ENCODE peak calls at places on chromosomes 6 and 20, in five cellular contexts. One of them, this sample, is unnamed.

GRCh38 chr6:69866351-69867074 is at the start of gene COL19A1:
- DNase-seq in HepG2: no peak
- DNase-seq in IMR-90: no peak
- DNase-seq in A549: no peak
- DNase-seq in H1: no peak
- DNase-seq in this sample: peak; percentile 34

GRCh38 chr20:64239449-64240242 is 15.9 kb upstream of the PCMTD2 start:
- DNase-seq in A549: no peak
- DNase-seq in HepG2: no peak
- DNase-seq in H1: no peak
- DNase-seq in IMR-90: no peak
- DNase-seq in this sample: no peak

GRCh38 chr20:59647271-59647670 is 42.9 kb downstream of the PHACTR3 start:
- DNase-seq in IMR-90: no peak
- DNase-seq in HepG2: no peak
- DNase-seq in H1: no peak
- DNase-seq in A549: no peak
- DNase-seq in this sample: no peak

GRCh38 chr20:62758226-62758912 is 37.9 kb upstream of the MRGBP start:
- DNase-seq in IMR-90: no peak
- DNase-seq in H1: no peak
- DNase-seq in A549: no peak
- DNase-seq in HepG2: no peak
- DNase-seq in this sample: no peak

GRCh38 chr20:59149678-59150504 is 13.7 kb upstream of the ZNF831 start:
- DNase-seq in HepG2: no peak
- DNase-seq in IMR-90: no peak
- DNase-seq in H1: no peak
- DNase-seq in A549: no peak
- DNase-seq in this sample: no peak

GRCh38 chr20:878511-879307 is 37.4 kb downstream of the ANGPT4 start:
- DNase-seq in HepG2: no peak
- DNase-seq in H1: no peak
- DNase-seq in IMR-90: peak; percentile 20
- DNase-seq in A549: peak; percentile 35
- DNase-seq in this sample: no peak

GRCh38 chr6:75109757-75110156 is 96.1 kb downstream of the COL12A1 start:
- DNase-seq in IMR-90: peak; percentile 56
- DNase-seq in A549: no peak
- DNase-seq in H1: no peak
- DNase-seq in HepG2: no peak
- DNase-seq in this sample: no peak

GRCh38 chr20:37342231-37343177 is 3.4 kb upstream of the SRC start:
- DNase-seq in IMR-90: no peak
- DNase-seq in HepG2: peak; percentile 82
- DNase-seq in H1: no peak
- DNase-seq in A549: peak; percentile 48
- DNase-seq in this sample: no peak

GRCh38 chr6:150006961-150007464 is 18.3 kb downstream of the RAET1L start:
- DNase-seq in A549: no peak
- DNase-seq in IMR-90: peak; percentile 13
- DNase-seq in HepG2: no peak
- DNase-seq in H1: no peak
- DNase-seq in this sample: peak; percentile 61

GRCh38 chr6:23728707-23729106 is 397.3 kb upstream of the NRSN1 start:
- DNase-seq in A549: no peak
- DNase-seq in IMR-90: no peak
- DNase-seq in H1: no peak
- DNase-seq in HepG2: no peak
- DNase-seq in this sample: no peak

GRCh38 chr6:155273438-155273837 is 9.6 kb downstream of the CLDN20 start:
- DNase-seq in A549: no peak
- DNase-seq in HepG2: no peak
- DNase-seq in IMR-90: peak; percentile 93
- DNase-seq in H1: no peak
- DNase-seq in this sample: peak; percentile 65

GRCh38 chr20:37519508-37520416 is 1.3 kb upstream of the NNAT start:
- DNase-seq in H1: no peak
- DNase-seq in A549: no peak
- DNase-seq in HepG2: peak; percentile 70
- DNase-seq in IMR-90: no peak
- DNase-seq in this sample: peak; percentile 68

GRCh38 chr20:1646975-1647431 is 10.6 kb downstream of the SIRPG start:
- DNase-seq in IMR-90: no peak
- DNase-seq in A549: no peak
- DNase-seq in HepG2: no peak
- DNase-seq in H1: no peak
- DNase-seq in this sample: no peak

GRCh38 chr6:27862396-27863061 is 49.7 kb downstream of the OR2B2 start:
- DNase-seq in H1: no peak
- DNase-seq in HepG2: peak; percentile 65
- DNase-seq in A549: no peak
- DNase-seq in IMR-90: peak; percentile 33
- DNase-seq in this sample: no peak

GRCh38 chr6:2188397-2188796 is 57.0 kb downstream of the GMDS start:
- DNase-seq in H1: no peak
- DNase-seq in IMR-90: no peak
- DNase-seq in HepG2: no peak
- DNase-seq in A549: no peak
- DNase-seq in this sample: no peak

GRCh38 chr6:32968770-32969684 is 633 bp downstream of the BRD2 start:
- DNase-seq in H1: peak; percentile 90
- DNase-seq in IMR-90: peak; percentile 77
- DNase-seq in HepG2: peak; percentile 95
- DNase-seq in A549: peak; percentile 55
- DNase-seq in this sample: peak; percentile 86

GRCh38 chr20:11373391-11373790 is 544.3 kb upstream of the BTBD3 start:
- DNase-seq in H1: no peak
- DNase-seq in A549: no peak
- DNase-seq in IMR-90: no peak
- DNase-seq in HepG2: no peak
- DNase-seq in this sample: no peak

GRCh38 chr20:50328996-50329898 is 138.6 kb downstream of the CEBPB start:
- DNase-seq in A549: no peak
- DNase-seq in HepG2: peak; percentile 71
- DNase-seq in IMR-90: no peak
- DNase-seq in H1: no peak
- DNase-seq in this sample: no peak

DNA sequence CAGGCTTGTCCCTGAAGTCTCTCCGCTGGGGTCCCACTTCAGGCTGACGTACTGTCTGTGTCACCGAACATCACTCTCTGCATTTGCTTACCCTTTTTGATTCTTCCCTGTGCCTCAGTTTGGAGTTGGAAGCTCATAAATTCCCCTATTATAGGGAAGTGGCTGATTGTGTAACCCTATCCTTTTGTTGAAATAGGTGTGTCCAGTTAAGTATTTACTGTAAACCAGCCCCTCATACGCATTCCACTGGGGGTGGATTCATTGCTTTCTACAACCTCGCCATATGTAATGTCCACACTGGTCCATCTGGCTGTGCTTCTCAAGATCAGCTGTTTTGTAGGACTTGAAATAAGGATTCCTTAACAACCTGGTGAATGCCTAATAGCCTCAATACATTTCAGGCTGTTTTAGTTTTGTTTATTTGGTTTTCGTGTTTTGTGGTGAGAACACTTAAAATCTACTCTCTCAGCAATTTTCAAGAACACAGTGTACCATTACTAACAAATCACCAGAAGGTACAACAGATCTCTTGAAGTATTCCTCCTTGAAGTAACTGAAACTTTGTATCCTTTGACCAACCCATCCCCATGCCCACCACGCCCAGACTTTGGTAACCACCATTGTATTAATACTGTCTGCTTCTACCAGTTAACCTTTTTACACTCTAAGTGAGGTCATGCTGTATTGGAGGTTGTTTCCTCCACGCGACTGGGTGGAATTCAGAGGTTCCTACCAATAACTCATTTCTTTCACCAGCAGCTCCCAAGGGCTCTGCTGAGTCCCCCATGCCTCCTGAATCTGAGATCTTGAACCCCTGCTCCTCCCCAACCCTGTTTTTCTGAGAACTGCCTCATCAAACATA is 5.9 kb upstream of the TRIM40 start:
- DNase-seq in HepG2: no peak
- DNase-seq in A549: no peak
- DNase-seq in IMR-90: no peak
- DNase-seq in H1: no peak
- DNase-seq in this sample: no peak
- TF ChIP-seq RAD21 in HepG2: no peak
- TF ChIP-seq RAD21 in A549: no peak
- TF ChIP-seq RAD21 in IMR-90: no peak
- TF ChIP-seq RAD21 in H1: no peak
- TF ChIP-seq RAD21 in this sample: no peak

GRCh38 chr20:46985241-46985640 is 90.6 kb downstream of the EYA2 start:
- DNase-seq in H1: no peak
- DNase-seq in HepG2: no peak
- DNase-seq in A549: no peak
- DNase-seq in IMR-90: peak; percentile 9
- DNase-seq in this sample: no peak
- TF ChIP-seq RAD21 in H1: no peak
- TF ChIP-seq RAD21 in HepG2: no peak
- TF ChIP-seq RAD21 in A549: no peak
- TF ChIP-seq RAD21 in IMR-90: no peak
- TF ChIP-seq RAD21 in this sample: no peak

GRCh38 chr6:44539701-44540100 is 152.2 kb downstream of the CDC5L start:
- DNase-seq in IMR-90: no peak
- DNase-seq in HepG2: no peak
- DNase-seq in H1: no peak
- DNase-seq in A549: no peak
- DNase-seq in this sample: no peak
- TF ChIP-seq RAD21 in IMR-90: no peak
- TF ChIP-seq RAD21 in HepG2: no peak
- TF ChIP-seq RAD21 in H1: no peak
- TF ChIP-seq RAD21 in A549: no peak
- TF ChIP-seq RAD21 in this sample: no peak

DNA sequence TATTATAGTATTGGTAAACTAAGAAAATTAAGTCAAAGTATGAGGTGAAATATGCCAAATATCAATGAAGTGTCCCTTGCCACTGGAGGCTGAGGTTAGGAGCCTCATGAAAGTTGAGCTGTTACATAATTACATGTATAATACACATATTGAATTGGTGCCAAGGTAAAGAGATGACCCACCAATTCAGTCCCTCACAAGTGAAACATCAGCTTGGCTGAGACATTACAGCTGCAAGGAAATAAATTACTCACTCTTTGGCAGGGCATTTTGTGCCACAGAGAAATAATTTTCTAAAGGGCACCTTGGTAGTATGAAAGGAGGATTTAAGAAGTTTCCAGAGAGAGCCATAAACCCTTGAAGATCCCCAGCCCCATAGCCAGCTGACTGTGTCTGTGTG is 127.4 kb downstream of the ADGRG6 start:
- DNase-seq in HepG2: no peak
- DNase-seq in IMR-90: no peak
- DNase-seq in A549: no peak
- DNase-seq in H1: no peak
- DNase-seq in this sample: no peak
- TF ChIP-seq RAD21 in HepG2: no peak
- TF ChIP-seq RAD21 in IMR-90: no peak
- TF ChIP-seq RAD21 in A549: no peak
- TF ChIP-seq RAD21 in H1: no peak
- TF ChIP-seq RAD21 in this sample: no peak

GRCh38 chr20:25692499-25692898 is 4.2 kb downstream of the ZNF337 start:
- DNase-seq in HepG2: no peak
- DNase-seq in H1: no peak
- DNase-seq in IMR-90: no peak
- DNase-seq in A549: no peak
- DNase-seq in this sample: no peak
- TF ChIP-seq RAD21 in HepG2: no peak
- TF ChIP-seq RAD21 in H1: peak; percentile 32
- TF ChIP-seq RAD21 in IMR-90: no peak
- TF ChIP-seq RAD21 in A549: no peak
- TF ChIP-seq RAD21 in this sample: no peak

DNA sequence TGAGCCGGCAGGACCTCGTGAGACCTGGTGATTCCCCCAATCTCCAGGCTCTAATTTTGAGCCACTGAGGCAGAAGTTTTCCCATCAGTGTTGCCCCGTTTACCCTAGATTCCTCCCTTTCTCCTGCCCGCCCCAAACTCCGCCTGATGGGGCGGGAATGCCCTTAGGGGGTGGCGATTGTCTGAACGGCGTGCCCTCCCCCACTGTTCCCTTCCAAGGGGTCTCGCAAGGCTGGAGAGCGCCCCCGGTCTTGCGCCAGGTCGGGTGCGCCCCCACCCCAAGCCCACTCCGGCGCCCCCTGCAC is 495 bp downstream of the ZFP64 start:
- DNase-seq in IMR-90: peak; percentile 7
- DNase-seq in A549: peak; percentile 28
- DNase-seq in H1: no peak
- DNase-seq in HepG2: no peak
- DNase-seq in this sample: no peak
- TF ChIP-seq RAD21 in IMR-90: no peak
- TF ChIP-seq RAD21 in A549: no peak
- TF ChIP-seq RAD21 in H1: no peak
- TF ChIP-seq RAD21 in HepG2: no peak
- TF ChIP-seq RAD21 in this sample: no peak

GRCh38 chr20:43292221-43292620 is 102.5 kb upstream of the PTPRT start:
- DNase-seq in H1: no peak
- DNase-seq in IMR-90: no peak
- DNase-seq in HepG2: no peak
- DNase-seq in A549: no peak
- DNase-seq in this sample: no peak

GRCh38 chr20:43293068-43293786 is 103.5 kb upstream of the PTPRT start:
- DNase-seq in H1: no peak
- DNase-seq in IMR-90: no peak
- DNase-seq in A549: no peak
- DNase-seq in HepG2: no peak
- DNase-seq in this sample: no peak

GRCh38 chr20:43284481-43284880 is 94.8 kb upstream of the PTPRT start:
- DNase-seq in IMR-90: no peak
- DNase-seq in HepG2: no peak
- DNase-seq in H1: no peak
- DNase-seq in A549: no peak
- DNase-seq in this sample: no peak

GRCh38 chr20:43287637-43288036 is 97.9 kb upstream of the PTPRT start:
- DNase-seq in A549: no peak
- DNase-seq in H1: no peak
- DNase-seq in HepG2: no peak
- DNase-seq in IMR-90: no peak
- DNase-seq in this sample: no peak
- TF ChIP-seq RAD21 in A549: no peak
- TF ChIP-seq RAD21 in H1: no peak
- TF ChIP-seq RAD21 in HepG2: no peak
- TF ChIP-seq RAD21 in IMR-90: no peak
- TF ChIP-seq RAD21 in this sample: no peak

GRCh38 chr6:89952696-89953095 is 58.4 kb downstream of the GJA10 start:
- DNase-seq in HepG2: no peak
- DNase-seq in H1: no peak
- DNase-seq in A549: no peak
- DNase-seq in IMR-90: peak; percentile 75
- DNase-seq in this sample: no peak
- TF ChIP-seq RAD21 in HepG2: no peak
- TF ChIP-seq RAD21 in H1: no peak
- TF ChIP-seq RAD21 in A549: no peak
- TF ChIP-seq RAD21 in IMR-90: no peak
- TF ChIP-seq RAD21 in this sample: no peak

GRCh38 chr6:57021086-57021720 is 25.3 kb upstream of the KIAA1586 start:
- DNase-seq in IMR-90: peak; percentile 64
- DNase-seq in H1: no peak
- DNase-seq in A549: peak; percentile 36
- DNase-seq in HepG2: peak; percentile 46
- DNase-seq in this sample: peak; percentile 57
- TF ChIP-seq RAD21 in IMR-90: peak; percentile 50
- TF ChIP-seq RAD21 in H1: peak; percentile 28
- TF ChIP-seq RAD21 in A549: peak; percentile 51
- TF ChIP-seq RAD21 in HepG2: no peak
- TF ChIP-seq RAD21 in this sample: peak; percentile 65